ENCODE peak calls at places on chromosome 1, in ten cellular contexts. One of them, this sample, is unnamed.

GRCh38 chr1:79100385-79100784 is 93.9 kb upstream of the ADGRL4 start:
- DNase-seq in GM03348: peak
- DNase-seq in pons: no peak
- DNase-seq in NCI-H1930: no peak
- DNase-seq in ACHN: no peak
- DNase-seq in EL: peak
- DNase-seq in activated CD8-positive, alpha-beta T cell treated with anti-CD3 and anti-CD28 coated beads for 36 hours: no peak
- DNase-seq in activated CD4-positive, alpha-beta T cell treated with anti-CD3 and anti-CD28 coated beads, Interleukin-2, amount 10 ng/mL, durations not matched to agents 7 days and 5 days: no peak
- DNase-seq in WTC11: no peak
- DNase-seq in adrenal gland: no peak
- DNase-seq in this sample: no peak

GRCh38 chr1:52072291-52072690 is 16.2 kb downstream of the BTF3L4 start:
- DNase-seq in GM03348: no peak
- DNase-seq in pons: no peak
- DNase-seq in NCI-H1930: no peak
- DNase-seq in ACHN: no peak
- DNase-seq in EL: no peak
- DNase-seq in activated CD8-positive, alpha-beta T cell treated with anti-CD3 and anti-CD28 coated beads for 36 hours: no peak
- DNase-seq in activated CD4-positive, alpha-beta T cell treated with anti-CD3 and anti-CD28 coated beads, Interleukin-2, amount 10 ng/mL, durations not matched to agents 7 days and 5 days: no peak
- DNase-seq in WTC11: no peak
- DNase-seq in adrenal gland: no peak
- DNase-seq in this sample: no peak

GRCh38 chr1:80582980-80583379 is 1217.8 kb upstream of the ADGRL2 start:
- DNase-seq in GM03348: no peak
- DNase-seq in pons: no peak
- DNase-seq in NCI-H1930: no peak
- DNase-seq in ACHN: no peak
- DNase-seq in EL: peak
- DNase-seq in activated CD8-positive, alpha-beta T cell treated with anti-CD3 and anti-CD28 coated beads for 36 hours: no peak
- DNase-seq in activated CD4-positive, alpha-beta T cell treated with anti-CD3 and anti-CD28 coated beads, Interleukin-2, amount 10 ng/mL, durations not matched to agents 7 days and 5 days: no peak
- DNase-seq in WTC11: no peak
- DNase-seq in adrenal gland: no peak
- DNase-seq in this sample: no peak

GRCh38 chr1:905071-905749 is 18.5 kb upstream of the SAMD11 start:
- DNase-seq in GM03348: no peak
- DNase-seq in pons: no peak
- DNase-seq in NCI-H1930: no peak
- DNase-seq in ACHN: no peak
- DNase-seq in EL: no peak
- DNase-seq in activated CD8-positive, alpha-beta T cell treated with anti-CD3 and anti-CD28 coated beads for 36 hours: peak
- DNase-seq in activated CD4-positive, alpha-beta T cell treated with anti-CD3 and anti-CD28 coated beads, Interleukin-2, amount 10 ng/mL, durations not matched to agents 7 days and 5 days: peak
- DNase-seq in WTC11: peak
- DNase-seq in adrenal gland: peak
- DNase-seq in this sample: peak

GRCh38 chr1:27416387-27417111 is 24.1 kb downstream of the GPR3 start:
- DNase-seq in GM03348: peak
- DNase-seq in pons: peak
- DNase-seq in NCI-H1930: peak
- DNase-seq in ACHN: peak
- DNase-seq in EL: peak
- DNase-seq in activated CD8-positive, alpha-beta T cell treated with anti-CD3 and anti-CD28 coated beads for 36 hours: peak
- DNase-seq in activated CD4-positive, alpha-beta T cell treated with anti-CD3 and anti-CD28 coated beads, Interleukin-2, amount 10 ng/mL, durations not matched to agents 7 days and 5 days: peak
- DNase-seq in WTC11: no peak
- DNase-seq in adrenal gland: peak
- DNase-seq in this sample: peak

GRCh38 chr1:225862581-225862950 is 19.6 kb downstream of the TMEM63A start:
- DNase-seq in GM03348: no peak
- DNase-seq in pons: no peak
- DNase-seq in NCI-H1930: no peak
- DNase-seq in ACHN: no peak
- DNase-seq in EL: no peak
- DNase-seq in activated CD8-positive, alpha-beta T cell treated with anti-CD3 and anti-CD28 coated beads for 36 hours: no peak
- DNase-seq in activated CD4-positive, alpha-beta T cell treated with anti-CD3 and anti-CD28 coated beads, Interleukin-2, amount 10 ng/mL, durations not matched to agents 7 days and 5 days: no peak
- DNase-seq in WTC11: no peak
- DNase-seq in adrenal gland: no peak
- DNase-seq in this sample: no peak

GRCh38 chr1:60449876-60450275 is 376.3 kb upstream of the C1orf87 start:
- DNase-seq in GM03348: no peak
- DNase-seq in pons: no peak
- DNase-seq in NCI-H1930: no peak
- DNase-seq in ACHN: no peak
- DNase-seq in EL: no peak
- DNase-seq in activated CD8-positive, alpha-beta T cell treated with anti-CD3 and anti-CD28 coated beads for 36 hours: no peak
- DNase-seq in activated CD4-positive, alpha-beta T cell treated with anti-CD3 and anti-CD28 coated beads, Interleukin-2, amount 10 ng/mL, durations not matched to agents 7 days and 5 days: no peak
- DNase-seq in WTC11: no peak
- DNase-seq in adrenal gland: no peak
- DNase-seq in this sample: no peak

GRCh38 chr1:198291036-198291435 is 134.2 kb downstream of the NEK7 start:
- DNase-seq in GM03348: no peak
- DNase-seq in pons: no peak
- DNase-seq in NCI-H1930: no peak
- DNase-seq in ACHN: no peak
- DNase-seq in EL: no peak
- DNase-seq in activated CD8-positive, alpha-beta T cell treated with anti-CD3 and anti-CD28 coated beads for 36 hours: no peak
- DNase-seq in activated CD4-positive, alpha-beta T cell treated with anti-CD3 and anti-CD28 coated beads, Interleukin-2, amount 10 ng/mL, durations not matched to agents 7 days and 5 days: no peak
- DNase-seq in WTC11: peak
- DNase-seq in adrenal gland: no peak
- DNase-seq in this sample: peak

GRCh38 chr1:27192039-27192529 is 37.2 kb upstream of the SLC9A1 start:
- DNase-seq in GM03348: no peak
- DNase-seq in pons: no peak
- DNase-seq in NCI-H1930: no peak
- DNase-seq in ACHN: no peak
- DNase-seq in EL: no peak
- DNase-seq in activated CD8-positive, alpha-beta T cell treated with anti-CD3 and anti-CD28 coated beads for 36 hours: no peak
- DNase-seq in activated CD4-positive, alpha-beta T cell treated with anti-CD3 and anti-CD28 coated beads, Interleukin-2, amount 10 ng/mL, durations not matched to agents 7 days and 5 days: no peak
- DNase-seq in WTC11: no peak
- DNase-seq in adrenal gland: peak
- DNase-seq in this sample: no peak

GRCh38 chr1:212536586-212536985 is 72.0 kb upstream of the ATF3 start:
- DNase-seq in GM03348: no peak
- DNase-seq in pons: no peak
- DNase-seq in NCI-H1930: no peak
- DNase-seq in ACHN: no peak
- DNase-seq in EL: no peak
- DNase-seq in activated CD8-positive, alpha-beta T cell treated with anti-CD3 and anti-CD28 coated beads for 36 hours: no peak
- DNase-seq in activated CD4-positive, alpha-beta T cell treated with anti-CD3 and anti-CD28 coated beads, Interleukin-2, amount 10 ng/mL, durations not matched to agents 7 days and 5 days: no peak
- DNase-seq in WTC11: no peak
- DNase-seq in adrenal gland: no peak
- DNase-seq in this sample: no peak

GRCh38 chr1:156162430-156163037 is 9.1 kb downstream of the SEMA4A start:
- DNase-seq in GM03348: no peak
- DNase-seq in pons: no peak
- DNase-seq in NCI-H1930: no peak
- DNase-seq in ACHN: no peak
- DNase-seq in EL: no peak
- DNase-seq in activated CD8-positive, alpha-beta T cell treated with anti-CD3 and anti-CD28 coated beads for 36 hours: no peak
- DNase-seq in activated CD4-positive, alpha-beta T cell treated with anti-CD3 and anti-CD28 coated beads, Interleukin-2, amount 10 ng/mL, durations not matched to agents 7 days and 5 days: no peak
- DNase-seq in WTC11: no peak
- DNase-seq in adrenal gland: no peak
- DNase-seq in this sample: no peak

GRCh38 chr1:203364013-203364730 is 13.2 kb upstream of the FMOD start:
- DNase-seq in GM03348: no peak
- DNase-seq in pons: no peak
- DNase-seq in NCI-H1930: no peak
- DNase-seq in ACHN: no peak
- DNase-seq in EL: no peak
- DNase-seq in activated CD8-positive, alpha-beta T cell treated with anti-CD3 and anti-CD28 coated beads for 36 hours: no peak
- DNase-seq in activated CD4-positive, alpha-beta T cell treated with anti-CD3 and anti-CD28 coated beads, Interleukin-2, amount 10 ng/mL, durations not matched to agents 7 days and 5 days: no peak
- DNase-seq in WTC11: no peak
- DNase-seq in adrenal gland: no peak
- DNase-seq in this sample: no peak

GRCh38 chr1:55698136-55698535 is 483.0 kb upstream of the USP24 start:
- DNase-seq in GM03348: no peak
- DNase-seq in pons: no peak
- DNase-seq in NCI-H1930: no peak
- DNase-seq in ACHN: no peak
- DNase-seq in EL: no peak
- DNase-seq in activated CD8-positive, alpha-beta T cell treated with anti-CD3 and anti-CD28 coated beads for 36 hours: no peak
- DNase-seq in activated CD4-positive, alpha-beta T cell treated with anti-CD3 and anti-CD28 coated beads, Interleukin-2, amount 10 ng/mL, durations not matched to agents 7 days and 5 days: no peak
- DNase-seq in WTC11: no peak
- DNase-seq in adrenal gland: no peak
- DNase-seq in this sample: no peak

GRCh38 chr1:162908780-162909179 is 47.8 kb upstream of the CCDC190 start:
- DNase-seq in GM03348: peak
- DNase-seq in pons: no peak
- DNase-seq in NCI-H1930: no peak
- DNase-seq in ACHN: peak
- DNase-seq in EL: peak
- DNase-seq in activated CD8-positive, alpha-beta T cell treated with anti-CD3 and anti-CD28 coated beads for 36 hours: no peak
- DNase-seq in activated CD4-positive, alpha-beta T cell treated with anti-CD3 and anti-CD28 coated beads, Interleukin-2, amount 10 ng/mL, durations not matched to agents 7 days and 5 days: no peak
- DNase-seq in WTC11: no peak
- DNase-seq in adrenal gland: no peak
- DNase-seq in this sample: no peak

GRCh38 chr1:109625601-109626560 is 6.2 kb downstream of the AMPD2 start:
- DNase-seq in GM03348: no peak
- DNase-seq in pons: no peak
- DNase-seq in NCI-H1930: no peak
- DNase-seq in ACHN: no peak
- DNase-seq in EL: no peak
- DNase-seq in activated CD8-positive, alpha-beta T cell treated with anti-CD3 and anti-CD28 coated beads for 36 hours: no peak
- DNase-seq in activated CD4-positive, alpha-beta T cell treated with anti-CD3 and anti-CD28 coated beads, Interleukin-2, amount 10 ng/mL, durations not matched to agents 7 days and 5 days: peak
- DNase-seq in WTC11: no peak
- DNase-seq in adrenal gland: peak
- DNase-seq in this sample: peak

GRCh38 chr1:45512641-45513054 is 9.0 kb downstream of the PRDX1 start:
- DNase-seq in GM03348: peak
- DNase-seq in pons: peak
- DNase-seq in NCI-H1930: peak
- DNase-seq in ACHN: peak
- DNase-seq in EL: peak
- DNase-seq in activated CD8-positive, alpha-beta T cell treated with anti-CD3 and anti-CD28 coated beads for 36 hours: peak
- DNase-seq in activated CD4-positive, alpha-beta T cell treated with anti-CD3 and anti-CD28 coated beads, Interleukin-2, amount 10 ng/mL, durations not matched to agents 7 days and 5 days: peak
- DNase-seq in WTC11: peak
- DNase-seq in adrenal gland: peak
- DNase-seq in this sample: peak